ENCODE peak calls at places on chromosomes 1 and 21, in ten cellular contexts. N is IMR-90, G is neuronal stem cell, J is H1, P is A549, A is fibroblast of lung, S is GM23338, W is GM23248, I is HCT116, Q is neural progenitor cell. X is an unnamed sample.

GRCh38 chr1:191371626-191372025 is 786.6 kb upstream of the RGS18 start:
- DNase-seq in N (no peak), G (no peak), J (no peak), P (no peak), A (no peak), S (no peak), W (no peak), I (no peak), Q (no peak), X (no peak)

GRCh38 chr1:58529288-58529687 is 17.2 kb downstream of the OMA1 start:
- DNase-seq in N (no peak), G (no peak), J (no peak), P (no peak), A (no peak), S (no peak), W (no peak), I (no peak), Q (no peak), X (no peak)

GRCh38 chr21:32994305-32994704 is 31.4 kb upstream of the OLIG2 start:
- DNase-seq in N (peak), G (no peak), J (no peak), P (no peak), A (peak), S (peak), W (peak), I (no peak), Q (no peak), X (peak)

GRCh38 chr1:66373072-66373685 is 160.8 kb upstream of the SGIP1 start:
- DNase-seq in N (no peak), G (no peak), J (no peak), P (no peak), A (no peak), S (no peak), W (no peak), I (no peak), Q (no peak), X (no peak)

GRCh38 chr1:21617126-21617738 is 51.9 kb downstream of the RAP1GAP start:
- DNase-seq in N (no peak), G (no peak), J (no peak), P (no peak), A (no peak), S (no peak), W (no peak), I (no peak), Q (no peak), X (no peak)

GRCh38 chr21:42367379-42368165 is 1.2 kb upstream of the TFF1 start:
- DNase-seq in N (no peak), G (no peak), J (no peak), P (no peak), A (no peak), S (no peak), W (no peak), I (no peak), Q (no peak), X (no peak)

GRCh38 chr1:159942700-159943640 is 2.4 kb downstream of the IGSF9 start:
- DNase-seq in N (no peak), G (no peak), J (no peak), P (no peak), A (no peak), S (no peak), W (no peak), I (no peak), Q (no peak), X (no peak)

GRCh38 chr1:112727716-112728115 is 12.6 kb upstream of the PPM1J start:
- DNase-seq in N (peak), G (no peak), J (no peak), P (no peak), A (no peak), S (no peak), W (peak), I (no peak), Q (no peak), X (no peak)

GRCh38 chr1:227954163-227954850 is 6.6 kb upstream of the WNT9A start:
- DNase-seq in N (no peak), G (no peak), J (no peak), P (no peak), A (no peak), S (no peak), W (no peak), I (no peak), Q (no peak), X (no peak)

GRCh38 chr1:227953022-227953412 is 5.3 kb upstream of the WNT9A start:
- DNase-seq in N (no peak), G (no peak), J (no peak), P (no peak), A (no peak), S (no peak), W (no peak), I (no peak), Q (no peak), X (no peak)

GRCh38 chr1:227951624-227952373 is 4.1 kb upstream of the WNT9A start:
- DNase-seq in N (no peak), G (no peak), J (no peak), P (no peak), A (no peak), S (no peak), W (no peak), I (no peak), Q (no peak), X (no peak)

GRCh38 chr1:227950735-227951224 is 3.0 kb upstream of the WNT9A start:
- DNase-seq in N (no peak), G (no peak), J (no peak), P (no peak), A (no peak), S (no peak), W (no peak), I (no peak), Q (no peak), X (no peak)

DNA sequence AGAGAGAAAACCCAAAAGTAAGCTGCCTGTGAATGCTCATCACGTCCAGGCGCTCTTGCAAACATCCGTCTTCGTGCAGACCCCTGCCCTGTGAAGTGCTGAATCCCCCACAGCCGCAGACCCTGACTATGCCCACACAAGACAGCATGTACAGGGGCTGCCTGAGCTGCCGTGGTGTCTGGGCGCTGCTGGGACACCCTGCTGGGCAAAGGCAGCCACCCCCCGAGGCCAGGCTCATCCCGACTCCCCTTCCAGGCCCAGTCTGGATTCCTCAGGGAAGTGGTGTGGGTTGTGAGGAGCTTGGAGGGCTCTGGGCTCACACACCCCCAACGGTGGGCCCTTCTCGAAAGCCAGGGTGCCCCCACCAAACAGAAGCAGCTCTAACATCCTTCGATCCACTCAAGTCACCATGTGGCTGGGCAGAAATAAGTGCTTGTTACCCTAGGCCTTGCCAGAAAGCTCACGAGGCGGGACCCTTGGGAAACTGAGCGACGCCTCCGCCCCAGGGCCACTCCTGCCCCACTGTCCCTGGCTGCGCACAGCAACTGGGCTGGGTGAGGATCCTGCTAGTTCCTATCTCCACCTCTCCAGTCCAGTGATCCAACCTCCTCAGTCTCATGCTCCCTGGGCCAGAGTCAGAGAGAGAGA is 4.8 kb upstream of the WNT9A start:
- DNase-seq in N (no peak), G (no peak), J (no peak), P (no peak), A (no peak), S (no peak), W (no peak), I (no peak), Q (no peak), X (no peak)
- H3K4me2 ChIP-seq in N (no peak), G (no peak), J (no peak), P (no peak), A (no peak), S (no peak), W (no peak), I (no peak), Q (no peak), X (no peak)

DNA sequence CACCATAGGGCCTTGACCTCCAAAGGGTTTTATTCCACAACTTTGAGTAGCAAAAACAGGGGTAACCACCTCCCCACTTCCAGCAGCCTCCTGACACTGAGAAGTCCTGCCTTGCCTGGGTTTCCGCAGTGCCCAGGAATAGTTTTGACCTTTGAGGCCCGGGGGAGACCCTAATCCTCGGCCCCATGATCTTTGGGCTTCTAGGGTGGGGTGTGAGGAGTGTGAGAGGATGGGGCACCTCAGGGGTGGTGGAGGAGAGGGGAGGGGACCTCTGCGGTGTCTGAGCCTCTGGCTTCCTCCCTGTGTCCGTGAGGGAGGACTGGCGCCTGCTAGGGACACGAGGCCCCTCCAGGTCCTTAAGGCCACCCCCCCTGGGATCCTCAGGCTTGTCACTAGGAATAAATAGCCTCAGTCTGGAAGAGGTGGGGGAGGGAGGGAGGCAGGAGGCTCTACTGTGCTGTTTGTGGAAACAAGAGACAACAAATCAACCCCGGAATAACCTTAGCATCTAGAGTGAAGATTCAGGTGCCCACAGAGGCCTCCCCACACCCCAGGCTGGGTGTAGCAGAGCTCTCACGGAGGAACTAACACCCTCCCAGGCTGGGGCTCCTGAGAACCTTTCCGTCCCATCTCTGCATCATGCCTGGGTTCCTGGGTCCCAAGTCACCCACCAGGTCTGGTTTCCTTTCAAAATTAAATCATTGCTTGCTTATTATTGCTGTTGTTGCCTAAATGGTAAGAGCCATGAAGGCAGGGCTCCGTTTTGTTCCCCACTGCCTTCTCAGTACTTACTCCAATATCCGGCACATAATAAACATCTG is 904 bp upstream of the FHL3 start:
- DNase-seq in N (no peak), G (no peak), J (no peak), P (no peak), A (no peak), S (no peak), W (no peak), I (no peak), Q (peak), X (no peak)
- H3K4me3 ChIP-seq in N (no peak), G (peak), J (peak), P (peak), A (peak), S (peak), W (peak), I (peak), Q (peak), X (no peak)

GRCh38 chr1:8671313-8671917 is 146.0 kb downstream of the RERE start:
- DNase-seq in N (peak), G (peak), J (no peak), P (peak), A (peak), S (peak), W (peak), I (peak), Q (peak), X (peak)
- H3K4me2 ChIP-seq in N (peak), G (no peak), J (no peak), P (peak), A (no peak), S (no peak), W (peak), I (no peak), Q (peak), X (no peak)

GRCh38 chr1:55359611-55360010 is 144.4 kb upstream of the USP24 start:
- DNase-seq in N (no peak), G (no peak), J (no peak), P (no peak), A (no peak), S (no peak), W (no peak), I (no peak), Q (no peak), X (no peak)
- H3K4me3 ChIP-seq in N (no peak), G (no peak), J (no peak), P (no peak), A (no peak), S (no peak), W (no peak), I (no peak), Q (no peak), X (no peak)

GRCh38 chr1:224368409-224368808 is 11.7 kb downstream of the CNIH4 start:
- DNase-seq in N (peak), G (no peak), J (no peak), P (no peak), A (peak), S (no peak), W (peak), I (no peak), Q (no peak), X (no peak)

GRCh38 chr1:224377676-224378006 is 21.0 kb downstream of the CNIH4 start:
- DNase-seq in N (peak), G (no peak), J (no peak), P (no peak), A (peak), S (no peak), W (peak), I (no peak), Q (no peak), X (peak)

GRCh38 chr1:224378855-224379631 is 22.4 kb downstream of the CNIH4 start:
- DNase-seq in N (no peak), G (no peak), J (no peak), P (no peak), A (no peak), S (no peak), W (no peak), I (no peak), Q (no peak), X (no peak)

GRCh38 chr1:224375059-224375458 is 18.4 kb downstream of the CNIH4 start:
- DNase-seq in N (no peak), G (no peak), J (no peak), P (no peak), A (no peak), S (no peak), W (no peak), I (no peak), Q (no peak), X (no peak)

GRCh38 chr1:224373008-224373590 is 16.4 kb downstream of the CNIH4 start:
- DNase-seq in N (no peak), G (no peak), J (no peak), P (no peak), A (no peak), S (no peak), W (no peak), I (no peak), Q (no peak), X (no peak)
- H3K4me2 ChIP-seq in N (no peak), G (no peak), J (no peak), P (no peak), A (no peak), S (no peak), W (no peak), I (no peak), Q (no peak), X (no peak)

GRCh38 chr1:153944822-153945117 is 1.7 kb downstream of the DENND4B start:
- DNase-seq in N (no peak), G (no peak), J (no peak), P (no peak), A (no peak), S (no peak), W (no peak), I (no peak), Q (no peak), X (no peak)
- H3K4me3 ChIP-seq in N (no peak), G (peak), J (no peak), P (peak), A (peak), S (peak), W (peak), I (peak), Q (no peak), X (peak)

DNA sequence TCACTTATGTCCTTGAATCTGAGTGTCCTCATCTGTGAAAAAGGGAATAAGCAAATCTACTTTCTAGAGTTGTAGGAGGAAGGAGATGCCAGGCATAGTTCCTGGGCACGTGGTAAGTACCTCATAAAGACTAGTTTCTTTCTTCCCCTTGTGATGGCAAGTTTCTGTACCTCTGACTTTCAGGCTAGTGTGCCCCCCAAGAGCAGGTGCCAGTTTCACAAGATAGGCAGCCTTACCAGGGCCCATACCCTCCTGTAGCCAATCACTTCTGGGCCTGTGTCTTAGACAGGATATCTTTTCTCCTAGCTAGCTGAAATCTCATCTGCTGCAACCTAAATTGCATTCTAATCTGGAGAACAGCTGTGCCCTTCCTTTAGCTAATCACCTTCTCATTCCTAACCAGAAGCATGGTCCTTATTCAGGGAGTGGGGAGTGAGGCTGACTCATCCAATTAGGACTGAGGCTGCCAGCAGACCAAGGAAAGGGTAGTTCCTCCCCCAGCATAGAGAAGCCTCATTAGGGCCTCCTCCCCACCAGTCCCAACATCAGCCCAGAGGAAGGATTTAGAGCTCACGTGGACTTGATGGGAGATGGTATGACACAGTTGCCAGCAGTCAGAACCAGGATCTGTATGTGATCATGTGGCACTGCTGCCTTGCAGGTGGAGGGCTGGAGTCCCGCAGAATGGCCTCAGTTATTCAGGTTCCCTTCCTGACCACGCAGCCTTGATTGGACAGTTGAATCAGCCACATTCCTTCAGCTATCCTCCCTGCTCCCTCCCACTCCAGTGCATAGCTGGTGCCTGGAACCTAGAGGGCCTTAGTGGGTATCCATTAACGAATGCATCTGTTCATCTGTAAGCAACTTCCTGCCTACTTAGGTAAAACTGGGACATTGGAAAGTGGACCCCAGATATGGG is 7.9 kb downstream of the KLHDC8A start:
- DNase-seq in N (no peak), G (no peak), J (no peak), P (no peak), A (peak), S (no peak), W (no peak), I (no peak), Q (no peak), X (peak)
- H3K4me2 ChIP-seq in N (no peak), G (no peak), J (no peak), P (no peak), A (no peak), S (no peak), W (no peak), I (no peak), Q (no peak), X (peak)